ENCODE peak calls at places on chromosomes 2 and 18, in six cellular contexts. One of them, this sample, is unnamed.

GRCh38 chr2:103656558-103656957 is 894.7 kb downstream of the TMEM182 start:
- DNase-seq in K562: no peak
- DNase-seq in HCT116: no peak
- DNase-seq in stomach: no peak
- DNase-seq in GM23338: peak
- DNase-seq in endothelial cell of umbilical vein: no peak
- DNase-seq in this sample: no peak

GRCh38 chr18:73414069-73414468 is 546.3 kb upstream of the NETO1 start:
- DNase-seq in HCT116: no peak
- DNase-seq in GM23338: no peak
- DNase-seq in endothelial cell of umbilical vein: no peak
- DNase-seq in stomach: no peak
- DNase-seq in K562: no peak
- DNase-seq in this sample: no peak

GRCh38 chr2:135258193-135258592 is 206.1 kb downstream of the RAB3GAP1 start:
- DNase-seq in endothelial cell of umbilical vein: no peak
- DNase-seq in GM23338: peak
- DNase-seq in K562: no peak
- DNase-seq in HCT116: no peak
- DNase-seq in stomach: no peak
- DNase-seq in this sample: no peak

GRCh38 chr2:119788751-119789150 is 29.0 kb downstream of the PTPN4 start:
- DNase-seq in stomach: no peak
- DNase-seq in endothelial cell of umbilical vein: no peak
- DNase-seq in HCT116: no peak
- DNase-seq in GM23338: no peak
- DNase-seq in K562: no peak
- DNase-seq in this sample: no peak

GRCh38 chr2:46041434-46041833 is 255.8 kb upstream of the EPAS1 start:
- DNase-seq in GM23338: no peak
- DNase-seq in HCT116: no peak
- DNase-seq in endothelial cell of umbilical vein: no peak
- DNase-seq in K562: no peak
- DNase-seq in stomach: no peak
- DNase-seq in this sample: no peak

GRCh38 chr2:218631837-218632236 is 24.1 kb downstream of the PLCD4 start:
- DNase-seq in stomach: no peak
- DNase-seq in HCT116: peak
- DNase-seq in GM23338: no peak
- DNase-seq in K562: no peak
- DNase-seq in endothelial cell of umbilical vein: peak
- DNase-seq in this sample: no peak

GRCh38 chr18:59180150-59180845 is 39.7 kb upstream of the GRP start:
- DNase-seq in GM23338: no peak
- DNase-seq in stomach: no peak
- DNase-seq in HCT116: no peak
- DNase-seq in K562: no peak
- DNase-seq in endothelial cell of umbilical vein: no peak
- DNase-seq in this sample: no peak

GRCh38 chr18:10065296-10065695 is 151.5 kb downstream of the VAPA start:
- DNase-seq in K562: no peak
- DNase-seq in stomach: no peak
- DNase-seq in HCT116: no peak
- DNase-seq in endothelial cell of umbilical vein: no peak
- DNase-seq in GM23338: no peak
- DNase-seq in this sample: no peak

GRCh38 chr2:11938196-11938595 is 191.8 kb downstream of the LPIN1 start:
- DNase-seq in HCT116: no peak
- DNase-seq in stomach: peak
- DNase-seq in GM23338: no peak
- DNase-seq in endothelial cell of umbilical vein: no peak
- DNase-seq in K562: no peak
- DNase-seq in this sample: no peak

GRCh38 chr2:64345998-64346397 is 108.0 kb upstream of the LGALSL start:
- DNase-seq in K562: no peak
- DNase-seq in stomach: no peak
- DNase-seq in HCT116: no peak
- DNase-seq in GM23338: no peak
- DNase-seq in endothelial cell of umbilical vein: no peak
- DNase-seq in this sample: no peak

GRCh38 chr18:75874401-75875093 is 447.0 kb upstream of the SMIM21 start:
- DNase-seq in HCT116: no peak
- DNase-seq in GM23338: no peak
- DNase-seq in endothelial cell of umbilical vein: no peak
- DNase-seq in stomach: no peak
- DNase-seq in K562: no peak
- DNase-seq in this sample: no peak

GRCh38 chr18:58268849-58269248 is 224.8 kb downstream of the NEDD4L start:
- DNase-seq in stomach: no peak
- DNase-seq in HCT116: peak
- DNase-seq in K562: peak
- DNase-seq in endothelial cell of umbilical vein: peak
- DNase-seq in GM23338: no peak
- DNase-seq in this sample: no peak

GRCh38 chr2:15733867-15734765 is 142.4 kb downstream of the DDX1 start:
- DNase-seq in endothelial cell of umbilical vein: peak
- DNase-seq in GM23338: no peak
- DNase-seq in HCT116: no peak
- DNase-seq in stomach: peak
- DNase-seq in K562: no peak
- DNase-seq in this sample: no peak

GRCh38 chr2:27075219-27075871 is 3.1 kb upstream of the EMILIN1 start:
- DNase-seq in HCT116: no peak
- DNase-seq in GM23338: no peak
- DNase-seq in stomach: peak
- DNase-seq in endothelial cell of umbilical vein: peak
- DNase-seq in K562: peak
- DNase-seq in this sample: no peak

GRCh38 chr2:65579506-65580235 is 147.3 kb upstream of the SPRED2 start:
- DNase-seq in K562: no peak
- DNase-seq in endothelial cell of umbilical vein: no peak
- DNase-seq in GM23338: peak
- DNase-seq in HCT116: no peak
- DNase-seq in stomach: no peak
- DNase-seq in this sample: no peak

GRCh38 chr18:61992285-61992684 is 99.5 kb upstream of the RNF152 start:
- DNase-seq in GM23338: no peak
- DNase-seq in stomach: no peak
- DNase-seq in K562: no peak
- DNase-seq in HCT116: peak
- DNase-seq in endothelial cell of umbilical vein: peak
- DNase-seq in this sample: no peak

GRCh38 chr2:192288290-192288689 is 93.6 kb upstream of the TMEFF2 start:
- DNase-seq in endothelial cell of umbilical vein: no peak
- DNase-seq in GM23338: no peak
- DNase-seq in K562: no peak
- DNase-seq in HCT116: no peak
- DNase-seq in stomach: no peak
- DNase-seq in this sample: no peak

GRCh38 chr2:25814681-25815080 is 63.6 kb downstream of the ASXL2 start:
- DNase-seq in HCT116: no peak
- DNase-seq in K562: no peak
- DNase-seq in stomach: no peak
- DNase-seq in endothelial cell of umbilical vein: no peak
- DNase-seq in GM23338: no peak
- DNase-seq in this sample: no peak

GRCh38 chr2:26892916-26893524 is 45.1 kb downstream of the DPYSL5 start:
- DNase-seq in endothelial cell of umbilical vein: no peak
- DNase-seq in K562: no peak
- DNase-seq in stomach: no peak
- DNase-seq in GM23338: no peak
- DNase-seq in HCT116: no peak
- DNase-seq in this sample: no peak

GRCh38 chr2:208477741-208478140 is 71.1 kb downstream of the PTH2R start:
- DNase-seq in endothelial cell of umbilical vein: no peak
- DNase-seq in HCT116: no peak
- DNase-seq in stomach: no peak
- DNase-seq in GM23338: no peak
- DNase-seq in K562: no peak
- DNase-seq in this sample: no peak

GRCh38 chr2:104976603-104977120 is 61.2 kb upstream of the MRPS9 start:
- DNase-seq in stomach: no peak
- DNase-seq in GM23338: peak
- DNase-seq in K562: peak
- DNase-seq in HCT116: peak
- DNase-seq in endothelial cell of umbilical vein: no peak
- DNase-seq in this sample: peak
- H3K4me3 ChIP-seq in stomach: no peak
- H3K4me3 ChIP-seq in GM23338: no peak
- H3K4me3 ChIP-seq in K562: no peak
- H3K4me3 ChIP-seq in HCT116: peak
- H3K4me3 ChIP-seq in endothelial cell of umbilical vein: no peak
- H3K4me3 ChIP-seq in this sample: no peak

GRCh38 chr18:11149441-11150270 is at the start of gene PIEZO2:
- DNase-seq in stomach: peak
- DNase-seq in K562: peak
- DNase-seq in endothelial cell of umbilical vein: peak
- DNase-seq in HCT116: no peak
- DNase-seq in GM23338: peak
- DNase-seq in this sample: no peak
- TF ChIP-seq CTCF in stomach: no peak
- TF ChIP-seq CTCF in K562: no peak
- TF ChIP-seq CTCF in endothelial cell of umbilical vein: no peak
- TF ChIP-seq CTCF in HCT116: no peak
- TF ChIP-seq CTCF in GM23338: no peak
- TF ChIP-seq CTCF in this sample: no peak

GRCh38 chr18:26473721-26474120 is 74.6 kb downstream of the KCTD1 start:
- DNase-seq in HCT116: no peak
- DNase-seq in endothelial cell of umbilical vein: no peak
- DNase-seq in GM23338: no peak
- DNase-seq in K562: no peak
- DNase-seq in stomach: no peak
- DNase-seq in this sample: no peak

GRCh38 chr18:26477828-26478466 is 70.4 kb downstream of the KCTD1 start:
- DNase-seq in stomach: no peak
- DNase-seq in K562: no peak
- DNase-seq in HCT116: no peak
- DNase-seq in GM23338: no peak
- DNase-seq in endothelial cell of umbilical vein: no peak
- DNase-seq in this sample: no peak

GRCh38 chr18:26479065-26479685 is 69.2 kb downstream of the KCTD1 start:
- DNase-seq in HCT116: no peak
- DNase-seq in K562: no peak
- DNase-seq in stomach: no peak
- DNase-seq in GM23338: peak
- DNase-seq in endothelial cell of umbilical vein: no peak
- DNase-seq in this sample: no peak

GRCh38 chr18:26474542-26474941 is 73.8 kb downstream of the KCTD1 start:
- DNase-seq in stomach: no peak
- DNase-seq in HCT116: no peak
- DNase-seq in endothelial cell of umbilical vein: no peak
- DNase-seq in K562: no peak
- DNase-seq in GM23338: no peak
- DNase-seq in this sample: no peak

DNA sequence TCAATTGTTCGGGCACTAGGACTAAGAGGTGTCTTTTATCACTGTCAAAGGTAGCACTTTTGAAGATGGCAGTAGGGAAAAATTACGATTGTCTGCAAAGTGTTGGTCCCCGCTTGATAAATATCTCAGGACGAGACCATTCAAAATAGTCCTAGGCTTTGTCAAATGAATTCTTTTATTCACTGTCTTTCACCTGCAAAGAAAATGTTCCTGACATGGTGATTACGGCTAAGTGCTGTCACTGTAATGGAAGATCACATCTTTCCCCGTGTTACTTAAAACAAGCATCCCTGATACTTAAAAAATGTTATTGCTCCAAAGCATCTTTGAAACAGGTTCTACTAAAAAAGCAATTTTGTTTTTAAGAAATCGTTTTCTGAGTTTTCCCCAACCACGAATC is 71.7 kb downstream of the KCTD1 start:
- DNase-seq in stomach: no peak
- DNase-seq in endothelial cell of umbilical vein: no peak
- DNase-seq in K562: no peak
- DNase-seq in GM23338: no peak
- DNase-seq in HCT116: no peak
- DNase-seq in this sample: no peak
- TF ChIP-seq POLR2AphosphoS5 in stomach: no peak
- TF ChIP-seq POLR2AphosphoS5 in endothelial cell of umbilical vein: no peak
- TF ChIP-seq POLR2AphosphoS5 in K562: no peak
- TF ChIP-seq POLR2AphosphoS5 in GM23338: no peak
- TF ChIP-seq POLR2AphosphoS5 in HCT116: no peak
- TF ChIP-seq POLR2AphosphoS5 in this sample: no peak

DNA sequence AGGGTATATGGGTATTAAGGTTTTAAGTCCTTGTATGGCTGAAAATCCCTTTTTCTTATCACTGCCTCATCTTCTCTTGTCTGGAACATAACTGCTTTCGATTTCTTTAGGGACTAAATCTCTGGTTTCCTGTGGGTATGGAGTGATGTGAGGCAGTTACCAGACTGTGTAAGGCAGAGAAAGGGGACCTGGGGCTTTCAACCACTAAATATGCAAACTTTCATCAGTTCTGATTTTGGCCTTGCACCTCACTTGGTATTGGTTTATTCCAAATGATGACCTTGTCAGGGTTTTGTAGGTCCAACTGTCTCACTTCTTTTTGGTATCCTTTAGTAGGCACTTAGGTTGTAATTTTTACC is 9.3 kb downstream of the MAP4K4 start:
- DNase-seq in HCT116: no peak
- DNase-seq in GM23338: no peak
- DNase-seq in stomach: no peak
- DNase-seq in K562: no peak
- DNase-seq in endothelial cell of umbilical vein: no peak
- DNase-seq in this sample: no peak
- H3K4me3 ChIP-seq in HCT116: no peak
- H3K4me3 ChIP-seq in GM23338: no peak
- H3K4me3 ChIP-seq in stomach: no peak
- H3K4me3 ChIP-seq in K562: no peak
- H3K4me3 ChIP-seq in endothelial cell of umbilical vein: no peak
- H3K4me3 ChIP-seq in this sample: no peak

This sample was measured in HL-60.